ENCODE peak calls at places on chromosomes 5 and 9, in six cellular contexts. W is NCI-H82, V is choroid plexus epithelial cell, D is brain pericyte, N is NCI-H1092, G is AG10803. T is an unnamed sample.

GRCh38 chr9:41229408-41230401 is 40.6 kb upstream of the ZNG1F start:
- DNase-seq in W (no peak), V (peak), D (no peak), N (no peak), G (peak), T (peak)

GRCh38 chr9:24479266-24479665 is 66.4 kb downstream of the IZUMO3 start:
- DNase-seq in W (no peak), V (peak), D (no peak), N (no peak), G (no peak), T (no peak)

GRCh38 chr9:107211331-107211730 is 71.7 kb upstream of the RAD23B start:
- DNase-seq in W (no peak), V (no peak), D (no peak), N (no peak), G (no peak), T (no peak)

GRCh38 chr5:83955916-83956315 is 235.3 kb upstream of the HAPLN1 start:
- DNase-seq in W (no peak), V (peak), D (no peak), N (no peak), G (peak), T (no peak)

GRCh38 chr5:7849531-7850240 is 1.2 kb downstream of the CFAP90 start:
- DNase-seq in W (peak), V (no peak), D (no peak), N (no peak), G (no peak), T (no peak)

GRCh38 chr5:119323630-119324000 is 32.2 kb upstream of the TNFAIP8 start:
- DNase-seq in W (peak), V (peak), D (no peak), N (no peak), G (peak), T (no peak)

GRCh38 chr9:6877671-6878161 is 119.9 kb downstream of the KDM4C start:
- DNase-seq in W (no peak), V (peak), D (no peak), N (no peak), G (peak), T (no peak)

GRCh38 chr5:668299-668995 is 24.7 kb downstream of the TPPP start:
- DNase-seq in W (no peak), V (no peak), D (no peak), N (no peak), G (no peak), T (no peak)

GRCh38 chr9:88578486-88579362 is 43.7 kb downstream of the NXNL2 start:
- DNase-seq in W (peak), V (peak), D (peak), N (peak), G (peak), T (peak)

GRCh38 chr5:178387856-178388190 is 155.2 kb upstream of the PHYKPL start:
- DNase-seq in W (no peak), V (no peak), D (no peak), N (no peak), G (no peak), T (peak)

GRCh38 chr9:111598730-111599091 is 736 bp downstream of the PTGR1 start:
- DNase-seq in W (no peak), V (peak), D (no peak), N (no peak), G (peak), T (peak)

GRCh38 chr9:129726322-129727160 is 26.3 kb downstream of the PTGES start:
- DNase-seq in W (peak), V (peak), D (peak), N (peak), G (peak), T (peak)

GRCh38 chr9:105027082-105027481 is 99.1 kb upstream of the ABCA1 start:
- DNase-seq in W (no peak), V (no peak), D (no peak), N (no peak), G (no peak), T (no peak)

GRCh38 chr9:120931278-120932085 is 4.9 kb upstream of the TRAF1 start:
- DNase-seq in W (peak), V (peak), D (no peak), N (no peak), G (peak), T (peak)

GRCh38 chr5:169716287-169716686 is 79.2 kb downstream of the DOCK2 start:
- DNase-seq in W (no peak), V (peak), D (no peak), N (no peak), G (peak), T (no peak)

GRCh38 chr5:179178016-179178575 is 117.9 kb downstream of the ZNF354C start:
- DNase-seq in W (no peak), V (no peak), D (no peak), N (no peak), G (no peak), T (no peak)

GRCh38 chr5:10335711-10336470 is 17.6 kb upstream of the MARCHF6 start:
- DNase-seq in W (no peak), V (no peak), D (no peak), N (no peak), G (no peak), T (no peak)

GRCh38 chr9:2497666-2498400 is 123.8 kb upstream of the VLDLR start:
- DNase-seq in W (no peak), V (no peak), D (no peak), N (no peak), G (no peak), T (no peak)

GRCh38 chr5:40224421-40224820 is 455.3 kb upstream of the PTGER4 start:
- DNase-seq in W (no peak), V (peak), D (no peak), N (no peak), G (peak), T (no peak)

GRCh38 chr5:179275941-179276837 is 69.1 kb downstream of the ADAMTS2 start:
- DNase-seq in W (no peak), V (peak), D (peak), N (no peak), G (peak), T (no peak)

GRCh38 chr5:133386662-133387061 is 225.7 kb downstream of the FSTL4 start:
- DNase-seq in W (no peak), V (no peak), D (no peak), N (no peak), G (no peak), T (peak)

GRCh38 chr5:124372457-124372856 is 374.0 kb downstream of the ZNF608 start:
- DNase-seq in W (no peak), V (no peak), D (no peak), N (no peak), G (peak), T (no peak)

GRCh38 chr9:97543568-97543967 is 42.1 kb downstream of the TMOD1 start:
- DNase-seq in W (no peak), V (no peak), D (no peak), N (no peak), G (no peak), T (no peak)

GRCh38 chr5:5192681-5193080 is 52.6 kb downstream of the ADAMTS16 start:
- DNase-seq in W (no peak), V (peak), D (no peak), N (no peak), G (no peak), T (no peak)

GRCh38 chr5:42943931-42944631 is 96.0 kb downstream of the ANXA2R start:
- DNase-seq in W (no peak), V (no peak), D (no peak), N (no peak), G (peak), T (no peak)

GRCh38 chr5:163489055-163489744 is 16.2 kb upstream of the MAT2B start:
- DNase-seq in W (peak), V (peak), D (no peak), N (no peak), G (peak), T (peak)

GRCh38 chr5:83368317-83368716 is 103.2 kb upstream of the VCAN start:
- DNase-seq in W (no peak), V (peak), D (peak), N (no peak), G (peak), T (no peak)

GRCh38 chr9:132351404-132352050 is 3.3 kb downstream of the SETX start:
- DNase-seq in W (no peak), V (no peak), D (no peak), N (no peak), G (peak), T (no peak)

GRCh38 chr5:68193481-68194036 is 22.0 kb upstream of the PIK3R1 start:
- DNase-seq in W (no peak), V (peak), D (no peak), N (no peak), G (no peak), T (no peak)

GRCh38 chr5:150114102-150114641 is 27.8 kb upstream of the CSF1R start:
- DNase-seq in W (peak), V (no peak), D (no peak), N (no peak), G (no peak), T (no peak)

GRCh38 chr5:110413856-110414255 is 312.6 kb downstream of the TMEM232 start:
- DNase-seq in W (no peak), V (peak), D (no peak), N (no peak), G (peak), T (no peak)

GRCh38 chr9:19782005-19782404 is 6.8 kb downstream of the SLC24A2 start:
- DNase-seq in W (peak), V (peak), D (no peak), N (no peak), G (no peak), T (no peak)

GRCh38 chr9:132026932-132027585 is 52.6 kb downstream of the MED27 start:
- DNase-seq in W (no peak), V (peak), D (no peak), N (no peak), G (peak), T (no peak)

GRCh38 chr5:140118294-140118936 is 4.5 kb downstream of the PURA start:
- DNase-seq in W (no peak), V (peak), D (no peak), N (no peak), G (peak), T (no peak)

T was measured in activated effector memory CD4-positive, alpha-beta T cell treated with anti-CD3 and anti-CD28 coated beads, Interleukin-2, amount 50 U/mL, for 16 hours.